ENCODE peak calls at places on chromosome 20, in ten cellular contexts. Y, H, M, F, E, S, A, B, L and R are unnamed samples. For H3K4me1 and H3K36me3, the result is how much of the 10 kb centered on the place peaks cover.

GRCh38 chr20:44739952-44740351 is 5.7 kb upstream of the KCNK15 start:
- DNase-seq in A (no peak), L (no peak), F (no peak), S (no peak), M (no peak), E (no peak), H (no peak), Y (no peak), B (no peak), R (no peak)

GRCh38 chr20:51366155-51366886 is 176.2 kb downstream of the NFATC2 start:
- DNase-seq in S (peak), B (peak), Y (peak), E (no peak), H (no peak), M (peak), F (peak), L (peak), A (peak), R (peak)

GRCh38 chr20:56429496-56429895 is 17.4 kb downstream of the CASS4 start:
- DNase-seq in B (no peak), L (no peak), M (no peak), E (no peak), F (no peak), H (no peak), A (no peak), S (peak), Y (no peak), R (no peak)

GRCh38 chr20:50245561-50246366 is 55.1 kb downstream of the CEBPB start:
- DNase-seq in F (no peak), B (no peak), M (no peak), L (no peak), H (no peak), A (no peak), Y (no peak), E (no peak), S (peak), R (peak)

GRCh38 chr20:4064118-4064962 is 49.0 kb upstream of the RNF24 start:
- DNase-seq in E (peak), F (peak), Y (peak), S (peak), H (no peak), B (peak), A (peak), M (peak), L (peak), R (peak)

GRCh38 chr20:23782366-23782983 is 31.7 kb upstream of the CST1 start:
- DNase-seq in A (no peak), S (peak), B (no peak), Y (no peak), F (no peak), M (no peak), E (no peak), L (no peak), H (peak), R (peak)

GRCh38 chr20:51313275-51313898 is 229.1 kb downstream of the NFATC2 start:
- DNase-seq in A (no peak), E (no peak), Y (no peak), S (no peak), F (no peak), L (no peak), M (no peak), B (no peak), H (no peak), R (no peak)

GRCh38 chr20:8722277-8722928 is 346.5 kb upstream of the PLCB4 start:
- DNase-seq in M (no peak), E (no peak), S (peak), Y (peak), B (no peak), L (no peak), F (no peak), A (peak), H (peak), R (peak)

GRCh38 chr20:13213335-13213734 is 7.7 kb upstream of the ISM1 start:
- DNase-seq in L (no peak), F (no peak), M (no peak), H (no peak), S (no peak), Y (no peak), B (no peak), A (no peak), E (no peak), R (no peak)

GRCh38 chr20:44702776-44703175 is 12.4 kb upstream of the CCN5 start:
- DNase-seq in S (peak), M (peak), E (peak), A (peak), Y (peak), H (no peak), F (peak), L (peak), B (peak), R (peak)

GRCh38 chr20:57907131-57908083 is 197.6 kb upstream of the PMEPA1 start:
- DNase-seq in A (no peak), S (peak), M (no peak), E (no peak), F (no peak), H (no peak), L (no peak), B (no peak), Y (no peak), R (no peak)

GRCh38 chr20:57252559-57253162 is 13.8 kb downstream of the BMP7 start:
- DNase-seq in F (no peak), S (no peak), M (no peak), B (no peak), E (no peak), A (no peak), H (no peak), L (no peak), Y (no peak), R (no peak)

GRCh38 chr20:1897965-1898464 is 2.8 kb downstream of the SIRPA start:
- DNase-seq in H (no peak), L (no peak), E (no peak), A (no peak), M (no peak), F (no peak), S (peak), B (peak), Y (no peak), R (no peak)

GRCh38 chr20:61426361-61426760 is 174.3 kb downstream of the CDH4 start:
- DNase-seq in M (no peak), S (no peak), F (no peak), B (no peak), H (no peak), A (no peak), E (no peak), L (no peak), Y (no peak), R (no peak)

GRCh38 chr20:38935285-38935684 is 9.1 kb downstream of the FAM83D start:
- DNase-seq in M (no peak), E (no peak), L (no peak), B (no peak), A (no peak), Y (no peak), S (peak), F (no peak), H (no peak), R (peak)

DNA sequence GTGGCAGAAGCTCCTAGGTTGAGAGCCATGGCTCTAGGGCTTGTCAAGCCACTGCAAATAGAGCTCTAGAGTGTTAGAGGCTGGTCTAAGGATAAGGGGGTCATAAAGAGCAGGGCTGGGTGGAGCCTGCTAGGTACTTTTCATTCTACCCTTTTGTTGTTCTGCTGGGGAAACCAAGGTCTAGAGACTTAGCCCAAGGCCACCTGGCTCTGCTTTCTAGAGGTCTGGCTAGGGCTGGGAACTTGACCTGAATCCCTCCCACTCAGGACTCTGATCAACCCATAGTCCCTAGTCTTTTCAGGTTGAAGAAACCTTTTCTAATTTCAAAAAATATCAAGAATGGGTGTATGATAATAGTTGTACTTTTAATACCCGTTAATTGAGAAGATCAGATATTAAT is 13.7 kb downstream of the CHMP4B start:
- DNase-seq in H (no peak), E (no peak), Y (no peak), B (no peak), M (no peak), A (no peak), S (no peak), F (no peak), L (no peak), R (no peak)
- H3K4me1 ChIP-seq in H (under half), E (half or more), Y (half or more), B (under half), M (under half), A (under half), S (half or more), F (half or more), L (half or more), R (under half)

DNA sequence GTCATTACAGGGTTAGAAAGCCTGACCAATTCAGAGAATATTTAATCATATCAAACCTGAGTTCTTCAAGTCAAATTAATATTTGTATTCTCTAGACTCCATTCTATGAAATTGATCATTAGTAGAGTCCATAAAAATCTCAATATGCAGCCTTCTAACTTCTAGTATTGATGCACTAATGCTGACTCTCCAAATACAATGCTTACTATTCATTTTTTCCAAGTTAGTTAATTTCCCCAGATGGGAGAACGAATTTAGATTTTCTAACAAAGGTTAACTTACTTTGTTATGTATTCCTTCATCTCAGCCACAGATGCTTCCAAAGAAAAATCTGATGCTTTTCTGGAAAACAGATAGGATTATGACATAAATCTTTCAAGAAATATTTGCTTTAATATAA is 12.4 kb upstream of the NDRG3 start:
- DNase-seq in L (no peak), Y (no peak), F (no peak), S (no peak), H (no peak), B (no peak), E (no peak), A (no peak), M (no peak), R (no peak)
- H3K36me3 ChIP-seq in L (under half), Y (under half), F (under half), S (under half), H (half or more), B (under half), E (under half), A (under half), M (under half), R (half or more)

GRCh38 chr20:59152559-59153354 is 10.9 kb upstream of the ZNF831 start:
- DNase-seq in H (no peak), A (no peak), Y (no peak), S (no peak), L (no peak), M (no peak), B (no peak), E (no peak), F (no peak), R (no peak)
- H3K4me1 ChIP-seq in H (under half), A (under half), Y (under half), S (under half), L (under half), M (under half), B (under half), E (half or more), F (under half), R (under half)

DNA sequence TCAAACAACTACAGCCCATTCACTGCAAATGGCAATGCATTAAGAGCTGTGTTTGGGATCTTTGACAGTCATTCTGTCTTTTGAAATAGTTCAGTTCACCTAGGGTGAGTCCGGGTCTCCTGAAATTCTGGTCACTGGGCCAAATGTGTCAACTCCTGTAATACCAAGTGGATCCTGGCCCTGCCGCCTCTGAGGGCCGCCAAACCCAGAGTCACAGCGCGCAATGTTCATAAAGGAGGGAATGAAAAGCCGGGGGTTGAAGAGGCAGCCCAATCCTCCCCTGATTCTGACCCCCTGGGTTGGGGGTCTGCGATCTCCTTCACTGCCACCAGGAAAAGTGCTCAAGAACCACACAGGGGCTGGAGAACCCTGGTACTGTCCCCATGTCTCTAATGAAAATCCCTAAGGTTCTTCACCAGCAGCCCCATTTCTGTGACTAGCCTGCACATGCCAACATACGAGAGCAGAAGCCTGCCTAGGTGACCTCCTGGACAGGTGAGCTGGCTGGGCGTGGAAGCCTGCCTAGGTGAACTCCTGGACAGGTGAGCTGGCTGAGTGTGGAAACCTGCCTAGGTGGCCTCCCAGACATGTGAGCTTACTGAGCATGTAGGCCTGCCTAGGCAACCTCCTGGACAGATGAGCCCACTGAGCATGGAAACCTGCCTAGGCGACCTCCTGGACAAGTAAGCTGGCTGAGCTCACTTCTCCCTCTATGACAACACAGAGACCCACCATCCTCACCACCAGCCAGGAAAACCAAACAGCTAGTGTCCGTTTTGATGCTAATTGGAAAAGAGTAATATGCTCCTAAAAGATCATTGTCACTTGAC is 16.1 kb upstream of the APMAP start:
- DNase-seq in M (no peak), H (no peak), A (no peak), Y (peak), E (no peak), B (peak), F (no peak), L (no peak), S (no peak), R (no peak)
- H3K36me3 ChIP-seq in M (half or more), H (under half), A (under half), Y (under half), E (half or more), B (half or more), F (under half), L (half or more), S (under half), R (under half)

DNA sequence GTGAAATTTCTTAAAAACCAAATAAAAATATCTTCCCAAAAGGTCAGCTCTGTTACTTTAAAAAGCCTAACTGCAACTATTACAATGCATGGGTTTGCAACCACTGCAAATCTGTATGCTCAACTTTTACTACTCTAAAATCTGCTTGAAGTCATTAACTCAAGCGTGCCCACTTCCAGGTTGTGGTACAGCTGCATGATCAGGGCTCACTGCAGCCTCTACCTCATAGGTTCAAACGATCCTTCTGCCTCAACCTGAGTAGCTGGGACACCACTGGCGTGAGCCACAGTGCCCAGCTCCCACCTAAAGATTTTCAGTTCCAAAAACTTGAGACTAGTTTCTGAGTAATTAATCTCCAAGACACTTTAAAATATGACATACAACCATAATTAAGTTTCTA is 8.2 kb downstream of the DIDO1 start:
- DNase-seq in Y (no peak), H (no peak), B (no peak), A (no peak), F (no peak), E (no peak), L (no peak), S (no peak), M (no peak), R (no peak)
- H3K4me1 ChIP-seq in Y (half or more), H (half or more), B (half or more), A (under half), F (half or more), E (half or more), L (half or more), S (under half), M (half or more), R (under half)

GRCh38 chr20:36496707-36497669 is 44.3 kb upstream of the MYL9 start:
- DNase-seq in S (no peak), Y (no peak), F (no peak), A (no peak), E (no peak), L (no peak), H (no peak), M (no peak), B (no peak), R (no peak)

GRCh38 chr20:36499723-36500501 is 41.4 kb upstream of the MYL9 start:
- DNase-seq in A (no peak), L (no peak), S (no peak), Y (no peak), M (no peak), B (no peak), E (no peak), F (no peak), H (no peak), R (peak)

GRCh38 chr20:36499211-36499610 is 42.1 kb upstream of the MYL9 start:
- DNase-seq in M (no peak), B (no peak), S (no peak), A (no peak), L (no peak), F (no peak), H (no peak), E (no peak), Y (no peak), R (no peak)

GRCh38 chr20:36497856-36498255 is 43.5 kb upstream of the MYL9 start:
- DNase-seq in M (no peak), F (no peak), S (peak), H (no peak), L (peak), Y (peak), A (no peak), B (no peak), E (no peak), R (peak)

GRCh38 chr20:36498386-36499179 is 42.7 kb upstream of the MYL9 start:
- DNase-seq in M (no peak), B (no peak), A (no peak), S (no peak), H (no peak), F (no peak), E (no peak), L (peak), Y (no peak), R (peak)
- H3K36me3 ChIP-seq in M (under half), B (half or more), A (under half), S (under half), H (under half), F (under half), E (half or more), L (half or more), Y (under half), R (half or more)

DNA sequence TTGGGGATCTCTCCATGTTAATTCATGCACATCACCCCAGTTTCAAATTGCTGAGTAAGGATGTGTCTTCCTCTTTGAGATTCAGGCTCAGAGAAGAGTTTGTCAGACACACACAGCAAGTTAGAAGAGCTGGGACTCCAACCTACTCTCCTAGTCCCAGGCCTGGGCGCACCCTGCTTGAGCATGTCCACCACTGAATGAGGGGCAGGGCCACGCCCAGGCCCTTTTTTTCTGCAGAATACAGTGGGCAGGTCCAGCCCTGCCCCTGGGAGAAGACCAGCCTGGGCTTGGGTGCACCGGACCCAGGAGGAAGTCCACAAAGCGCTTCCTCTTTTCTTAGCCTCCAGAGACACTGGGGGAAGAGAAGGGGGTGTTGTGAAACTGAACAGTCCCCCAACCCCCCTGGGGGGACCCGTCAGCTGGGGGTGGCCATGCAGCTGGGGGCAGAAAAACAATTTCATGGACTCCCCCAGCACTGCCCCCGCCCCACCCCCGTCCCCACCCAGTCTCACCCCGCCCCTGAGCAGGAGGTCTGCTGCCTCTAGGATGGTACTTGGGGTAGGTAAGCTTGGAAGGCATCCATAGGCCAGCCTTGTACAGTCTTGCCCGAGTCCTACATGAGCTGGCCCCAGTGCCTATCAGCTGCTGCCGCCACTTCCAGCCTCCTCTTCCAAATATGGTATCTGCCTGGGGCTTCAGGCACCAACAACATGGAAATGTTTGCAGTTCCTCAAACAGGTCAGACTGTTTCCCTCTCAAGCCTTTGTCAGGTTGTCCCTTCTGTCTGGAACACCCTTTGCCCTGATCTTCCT is 11.7 kb upstream of the HCK start:
- DNase-seq in F (peak), A (no peak), E (no peak), L (peak), B (peak), S (no peak), H (no peak), M (no peak), Y (peak), R (no peak)
- H3K4me1 ChIP-seq in F (under half), A (under half), E (under half), L (under half), B (under half), S (under half), H (under half), M (under half), Y (under half), R (under half)